ENCODE peak calls at places on chromosomes 5 and 9, in six cellular contexts. S, O, G, N, Z and R are unnamed samples.

GRCh38 chr5:155029240-155029639 is 15.7 kb downstream of the KIF4B start:
- DNase-seq in S (no peak), O (no peak), G (no peak), N (no peak), Z (no peak), R (no peak)

GRCh38 chr9:86557063-86557766 is 203.0 kb upstream of the TUT7 start:
- DNase-seq in S (no peak), O (peak), G (no peak), N (peak), Z (no peak), R (no peak)

GRCh38 chr5:1069720-1070088 is 42.2 kb downstream of the SLC12A7 start:
- DNase-seq in S (no peak), O (no peak), G (no peak), N (no peak), Z (no peak), R (no peak)

GRCh38 chr5:15584528-15584927 is 84.5 kb downstream of the FBXL7 start:
- DNase-seq in S (no peak), O (no peak), G (no peak), N (no peak), Z (no peak), R (no peak)

GRCh38 chr5:170573119-170573518 is 69.3 kb downstream of the KCNIP1 start:
- DNase-seq in S (no peak), O (no peak), G (peak), N (no peak), Z (no peak), R (no peak)

GRCh38 chr5:37921452-37921851 is 81.6 kb upstream of the GDNF start:
- DNase-seq in S (no peak), O (no peak), G (no peak), N (no peak), Z (no peak), R (no peak)

GRCh38 chr9:6997330-6997729 is 239.6 kb downstream of the KDM4C start:
- DNase-seq in S (no peak), O (peak), G (no peak), N (no peak), Z (no peak), R (no peak)

GRCh38 chr9:35776018-35776417 is 15.4 kb upstream of the NPR2 start:
- DNase-seq in S (no peak), O (no peak), G (no peak), N (no peak), Z (no peak), R (no peak)

GRCh38 chr5:157100140-157100679 is 8.6 kb downstream of the HAVCR2 start:
- DNase-seq in S (no peak), O (peak), G (no peak), N (peak), Z (no peak), R (no peak)

GRCh38 chr5:44542470-44542869 is 153.2 kb upstream of the FGF10 start:
- DNase-seq in S (no peak), O (no peak), G (no peak), N (peak), Z (no peak), R (no peak)

GRCh38 chr5:16744164-16744880 is 127.5 kb upstream of the RETREG1 start:
- DNase-seq in S (no peak), O (no peak), G (no peak), N (peak), Z (no peak), R (no peak)

GRCh38 chr9:14678776-14679175 is 14.5 kb downstream of the ZDHHC21 start:
- DNase-seq in S (no peak), O (no peak), G (no peak), N (no peak), Z (no peak), R (no peak)

DNA sequence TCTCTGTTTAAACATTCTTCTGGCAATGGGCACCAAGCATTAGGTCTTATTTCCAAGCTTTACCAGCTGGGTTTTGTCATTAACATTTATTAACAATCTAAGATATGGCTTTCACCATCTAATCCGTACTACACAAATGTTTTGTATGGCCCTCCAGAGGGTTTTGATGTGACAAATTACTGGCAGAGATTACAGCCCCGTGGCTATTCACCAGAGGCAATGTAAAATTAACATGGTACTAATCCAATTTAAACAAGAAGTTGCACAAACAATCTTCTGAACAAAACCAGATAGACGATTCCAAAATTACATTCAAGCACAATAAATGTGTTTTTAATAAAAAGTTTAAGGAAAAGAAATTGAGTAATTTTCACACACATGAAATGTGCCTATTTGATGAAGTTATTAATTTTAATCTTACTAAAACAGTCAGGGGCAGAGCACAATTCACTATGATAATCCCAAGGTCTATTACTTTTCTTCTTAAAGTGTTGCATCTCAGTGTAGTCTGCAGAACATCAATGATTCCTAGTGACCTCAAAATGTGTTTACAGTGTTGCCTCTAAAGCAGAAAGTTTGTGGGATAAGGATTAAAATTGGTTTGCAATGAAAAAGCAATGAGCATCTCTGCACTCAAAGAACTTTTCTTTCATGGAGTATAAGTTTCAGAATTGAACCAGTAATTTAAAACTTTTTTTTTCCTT is 63.2 kb downstream of the CEP120 start:
- DNase-seq in S (no peak), O (no peak), G (no peak), N (no peak), Z (no peak), R (no peak)
- H3K4me2 ChIP-seq in S (no peak), O (peak), G (no peak), N (no peak), Z (no peak), R (no peak)

DNA sequence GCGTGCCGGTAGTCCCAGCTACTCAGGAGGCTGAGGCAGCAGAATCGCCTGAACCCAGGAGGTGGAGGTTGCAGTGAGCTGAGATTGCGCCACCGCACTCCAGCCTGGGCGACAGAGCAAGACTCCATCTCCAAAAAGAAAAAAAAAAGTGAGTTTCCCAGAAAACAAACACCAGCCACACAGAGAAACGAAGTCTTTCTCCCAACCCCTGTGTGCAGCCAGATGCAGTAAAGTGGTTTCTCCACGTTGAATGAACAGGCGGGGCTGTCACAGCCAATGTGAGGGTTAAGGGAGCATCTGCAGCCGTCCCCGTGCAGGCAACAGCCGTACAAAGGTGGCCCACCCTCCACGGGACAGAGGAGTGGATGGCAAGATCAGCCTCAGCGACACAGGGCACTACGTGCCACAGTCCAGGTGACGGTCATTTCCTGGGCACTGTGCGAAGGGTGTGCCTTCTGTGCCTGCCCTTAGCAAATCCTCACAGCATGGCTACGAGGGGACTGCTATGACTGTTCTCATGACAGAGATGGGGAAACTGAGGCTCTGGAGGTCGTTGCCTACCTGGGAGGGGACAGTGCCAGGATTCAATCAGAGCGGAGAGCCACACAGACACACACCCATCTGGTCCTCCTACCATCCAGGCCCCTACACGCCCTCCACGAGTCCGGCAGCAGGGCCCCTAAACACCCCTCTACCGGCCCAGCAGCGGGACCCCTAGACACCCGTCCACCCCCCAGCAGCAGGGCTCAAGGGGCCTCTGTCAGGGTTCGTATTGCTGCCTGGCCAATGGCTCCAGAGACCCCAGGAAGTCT is 2.4 kb downstream of the VAV2 start:
- DNase-seq in S (no peak), O (no peak), G (no peak), N (no peak), Z (no peak), R (no peak)
- H3K18ac ChIP-seq in S (no peak), O (no peak), G (no peak), N (no peak), Z (no peak), R (peak)

GRCh38 chr5:102921341-102922047 is 166.4 kb downstream of the PAM start:
- DNase-seq in S (no peak), O (peak), G (no peak), N (no peak), Z (no peak), R (no peak)
- H3K4me2 ChIP-seq in S (no peak), O (no peak), G (no peak), N (no peak), Z (no peak), R (no peak)

GRCh38 chr9:37925786-37926736 is 22.1 kb upstream of the SLC25A51 start:
- DNase-seq in S (no peak), O (no peak), G (no peak), N (peak), Z (no peak), R (no peak)
- H3K18ac ChIP-seq in S (no peak), O (no peak), G (no peak), N (peak), Z (no peak), R (peak)

DNA sequence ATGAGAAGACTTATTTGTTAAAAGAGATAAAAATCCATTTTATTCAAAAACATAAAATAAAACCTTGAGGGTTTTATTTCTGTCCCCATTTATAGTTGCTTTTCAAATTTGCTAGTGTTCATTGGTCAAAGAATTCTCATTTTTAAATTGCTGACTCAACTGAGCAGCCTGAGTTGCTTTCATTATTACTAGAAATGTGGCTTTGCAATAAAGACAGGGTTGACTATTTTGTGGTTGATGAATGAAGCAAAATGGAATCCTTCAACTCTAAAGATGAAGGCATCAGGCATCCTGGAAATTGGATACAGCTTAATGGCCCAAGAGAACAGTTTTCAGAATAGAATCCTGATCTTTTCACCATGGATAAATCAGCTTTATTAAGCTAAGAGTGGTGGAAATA is 23.9 kb upstream of the PPP3R2 start:
- DNase-seq in S (no peak), O (no peak), G (no peak), N (no peak), Z (no peak), R (no peak)
- H3K4me2 ChIP-seq in S (no peak), O (no peak), G (no peak), N (no peak), Z (no peak), R (no peak)

GRCh38 chr9:129361196-129361595 is 183.1 kb upstream of the IER5L start:
- DNase-seq in S (no peak), O (no peak), G (no peak), N (no peak), Z (no peak), R (no peak)
- H3K18ac ChIP-seq in S (no peak), O (no peak), G (no peak), N (no peak), Z (no peak), R (peak)

DNA sequence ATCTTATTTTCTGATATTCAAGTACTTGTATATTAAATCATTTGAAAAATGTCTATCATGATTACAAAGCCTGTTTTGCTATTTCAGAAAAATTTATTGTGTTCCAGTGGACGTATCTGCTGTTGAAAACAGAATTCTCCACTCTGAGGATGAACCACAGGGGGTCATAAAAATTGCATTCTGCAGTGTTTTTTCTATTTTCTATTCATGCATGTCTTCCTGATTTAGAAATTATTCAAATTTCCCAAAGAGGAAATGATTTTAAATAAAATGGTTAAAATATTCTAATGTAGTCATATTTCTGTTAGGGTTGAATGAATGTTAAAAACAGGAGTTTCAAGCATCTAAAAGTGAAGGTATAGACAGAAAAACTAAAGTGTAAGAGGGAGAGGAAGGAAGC is 111.5 kb upstream of the ANKRD55 start:
- DNase-seq in S (no peak), O (no peak), G (no peak), N (no peak), Z (no peak), R (no peak)
- H3K4me2 ChIP-seq in S (no peak), O (no peak), G (no peak), N (no peak), Z (no peak), R (no peak)

GRCh38 chr5:143224672-143225071 is 178.8 kb downstream of the NR3C1 start:
- DNase-seq in S (no peak), O (peak), G (no peak), N (no peak), Z (no peak), R (no peak)
- H3K18ac ChIP-seq in S (no peak), O (no peak), G (no peak), N (no peak), Z (no peak), R (no peak)